ENCODE peak calls at places on chromosomes 4 and X, in nine cellular contexts. One of them, this sample, is unnamed.

GRCh38 chrX:3518870-3519269 is 172.4 kb upstream of the MXRA5 start:
- DNase-seq in renal cortical epithelial cell: peak
- DNase-seq in NT2/D1: no peak
- DNase-seq in ACHN: peak
- DNase-seq in activated CD8-positive, alpha-beta memory T cell treated with anti-CD3 and anti-CD28 coated beads for 4 hours: no peak
- DNase-seq in activated CD8-positive, alpha-beta T cell treated with anti-CD3 and anti-CD28 coated beads, Interleukin-2, amount 10 ng/mL, durations not matched to agents 7 days and 5 days: no peak
- DNase-seq in fibroblast of pulmonary artery: peak
- DNase-seq in hippocampal formation: no peak
- DNase-seq in lower lobe of right lung: no peak
- DNase-seq in this sample: no peak

GRCh38 chr4:122876456-122876855 is 45.9 kb downstream of the NUDT6 start:
- DNase-seq in activated CD8-positive, alpha-beta memory T cell treated with anti-CD3 and anti-CD28 coated beads for 4 hours: no peak
- DNase-seq in activated CD8-positive, alpha-beta T cell treated with anti-CD3 and anti-CD28 coated beads, Interleukin-2, amount 10 ng/mL, durations not matched to agents 7 days and 5 days: no peak
- DNase-seq in renal cortical epithelial cell: no peak
- DNase-seq in NT2/D1: no peak
- DNase-seq in lower lobe of right lung: no peak
- DNase-seq in fibroblast of pulmonary artery: no peak
- DNase-seq in ACHN: no peak
- DNase-seq in hippocampal formation: no peak
- DNase-seq in this sample: no peak

GRCh38 chr4:145723336-145723735 is 43.4 kb downstream of the C4orf51 start:
- DNase-seq in activated CD8-positive, alpha-beta memory T cell treated with anti-CD3 and anti-CD28 coated beads for 4 hours: no peak
- DNase-seq in activated CD8-positive, alpha-beta T cell treated with anti-CD3 and anti-CD28 coated beads, Interleukin-2, amount 10 ng/mL, durations not matched to agents 7 days and 5 days: no peak
- DNase-seq in NT2/D1: no peak
- DNase-seq in ACHN: no peak
- DNase-seq in lower lobe of right lung: no peak
- DNase-seq in hippocampal formation: no peak
- DNase-seq in renal cortical epithelial cell: no peak
- DNase-seq in fibroblast of pulmonary artery: no peak
- DNase-seq in this sample: no peak

GRCh38 chrX:56800801-56801200 is 71.8 kb downstream of the NBDY start:
- DNase-seq in fibroblast of pulmonary artery: peak
- DNase-seq in hippocampal formation: no peak
- DNase-seq in lower lobe of right lung: no peak
- DNase-seq in activated CD8-positive, alpha-beta T cell treated with anti-CD3 and anti-CD28 coated beads, Interleukin-2, amount 10 ng/mL, durations not matched to agents 7 days and 5 days: peak
- DNase-seq in ACHN: no peak
- DNase-seq in renal cortical epithelial cell: no peak
- DNase-seq in activated CD8-positive, alpha-beta memory T cell treated with anti-CD3 and anti-CD28 coated beads for 4 hours: no peak
- DNase-seq in NT2/D1: no peak
- DNase-seq in this sample: no peak

GRCh38 chr4:140056015-140056414 is 98.0 kb downstream of the MAML3 start:
- DNase-seq in activated CD8-positive, alpha-beta memory T cell treated with anti-CD3 and anti-CD28 coated beads for 4 hours: no peak
- DNase-seq in NT2/D1: no peak
- DNase-seq in fibroblast of pulmonary artery: no peak
- DNase-seq in renal cortical epithelial cell: no peak
- DNase-seq in lower lobe of right lung: no peak
- DNase-seq in activated CD8-positive, alpha-beta T cell treated with anti-CD3 and anti-CD28 coated beads, Interleukin-2, amount 10 ng/mL, durations not matched to agents 7 days and 5 days: no peak
- DNase-seq in ACHN: no peak
- DNase-seq in hippocampal formation: no peak
- DNase-seq in this sample: no peak

GRCh38 chrX:20571611-20572010 is 304.9 kb upstream of the RPS6KA3 start:
- DNase-seq in hippocampal formation: no peak
- DNase-seq in NT2/D1: no peak
- DNase-seq in activated CD8-positive, alpha-beta T cell treated with anti-CD3 and anti-CD28 coated beads, Interleukin-2, amount 10 ng/mL, durations not matched to agents 7 days and 5 days: no peak
- DNase-seq in activated CD8-positive, alpha-beta memory T cell treated with anti-CD3 and anti-CD28 coated beads for 4 hours: no peak
- DNase-seq in fibroblast of pulmonary artery: peak
- DNase-seq in renal cortical epithelial cell: peak
- DNase-seq in ACHN: no peak
- DNase-seq in lower lobe of right lung: no peak
- DNase-seq in this sample: no peak

GRCh38 chr4:96913437-96914075 is 1073.7 kb downstream of the PDHA2 start:
- DNase-seq in activated CD8-positive, alpha-beta memory T cell treated with anti-CD3 and anti-CD28 coated beads for 4 hours: no peak
- DNase-seq in lower lobe of right lung: no peak
- DNase-seq in ACHN: no peak
- DNase-seq in renal cortical epithelial cell: no peak
- DNase-seq in hippocampal formation: no peak
- DNase-seq in activated CD8-positive, alpha-beta T cell treated with anti-CD3 and anti-CD28 coated beads, Interleukin-2, amount 10 ng/mL, durations not matched to agents 7 days and 5 days: no peak
- DNase-seq in NT2/D1: no peak
- DNase-seq in fibroblast of pulmonary artery: peak
- DNase-seq in this sample: no peak

GRCh38 chr4:7297374-7297773 is 105.0 kb downstream of the SORCS2 start:
- DNase-seq in activated CD8-positive, alpha-beta T cell treated with anti-CD3 and anti-CD28 coated beads, Interleukin-2, amount 10 ng/mL, durations not matched to agents 7 days and 5 days: no peak
- DNase-seq in lower lobe of right lung: no peak
- DNase-seq in renal cortical epithelial cell: no peak
- DNase-seq in hippocampal formation: no peak
- DNase-seq in activated CD8-positive, alpha-beta memory T cell treated with anti-CD3 and anti-CD28 coated beads for 4 hours: no peak
- DNase-seq in ACHN: no peak
- DNase-seq in NT2/D1: no peak
- DNase-seq in fibroblast of pulmonary artery: no peak
- DNase-seq in this sample: no peak

GRCh38 chr4:10565166-10565780 is 108.0 kb upstream of the ZNF518B start:
- DNase-seq in activated CD8-positive, alpha-beta memory T cell treated with anti-CD3 and anti-CD28 coated beads for 4 hours: no peak
- DNase-seq in fibroblast of pulmonary artery: no peak
- DNase-seq in ACHN: no peak
- DNase-seq in NT2/D1: no peak
- DNase-seq in renal cortical epithelial cell: no peak
- DNase-seq in activated CD8-positive, alpha-beta T cell treated with anti-CD3 and anti-CD28 coated beads, Interleukin-2, amount 10 ng/mL, durations not matched to agents 7 days and 5 days: no peak
- DNase-seq in lower lobe of right lung: no peak
- DNase-seq in hippocampal formation: no peak
- DNase-seq in this sample: no peak

GRCh38 chr4:168575473-168575872 is 78.6 kb downstream of the PALLD start:
- DNase-seq in activated CD8-positive, alpha-beta T cell treated with anti-CD3 and anti-CD28 coated beads, Interleukin-2, amount 10 ng/mL, durations not matched to agents 7 days and 5 days: no peak
- DNase-seq in activated CD8-positive, alpha-beta memory T cell treated with anti-CD3 and anti-CD28 coated beads for 4 hours: no peak
- DNase-seq in ACHN: no peak
- DNase-seq in NT2/D1: no peak
- DNase-seq in hippocampal formation: no peak
- DNase-seq in lower lobe of right lung: no peak
- DNase-seq in fibroblast of pulmonary artery: no peak
- DNase-seq in renal cortical epithelial cell: no peak
- DNase-seq in this sample: no peak

GRCh38 chr4:158929939-158930344 is 161.1 kb downstream of the FNIP2 start:
- DNase-seq in renal cortical epithelial cell: no peak
- DNase-seq in NT2/D1: no peak
- DNase-seq in activated CD8-positive, alpha-beta memory T cell treated with anti-CD3 and anti-CD28 coated beads for 4 hours: no peak
- DNase-seq in activated CD8-positive, alpha-beta T cell treated with anti-CD3 and anti-CD28 coated beads, Interleukin-2, amount 10 ng/mL, durations not matched to agents 7 days and 5 days: no peak
- DNase-seq in ACHN: peak
- DNase-seq in hippocampal formation: no peak
- DNase-seq in lower lobe of right lung: no peak
- DNase-seq in fibroblast of pulmonary artery: no peak
- DNase-seq in this sample: no peak

GRCh38 chrX:16239211-16239610 is 71.9 kb downstream of the MAGEB17 start:
- DNase-seq in activated CD8-positive, alpha-beta memory T cell treated with anti-CD3 and anti-CD28 coated beads for 4 hours: no peak
- DNase-seq in lower lobe of right lung: no peak
- DNase-seq in NT2/D1: no peak
- DNase-seq in renal cortical epithelial cell: peak
- DNase-seq in fibroblast of pulmonary artery: peak
- DNase-seq in hippocampal formation: no peak
- DNase-seq in activated CD8-positive, alpha-beta T cell treated with anti-CD3 and anti-CD28 coated beads, Interleukin-2, amount 10 ng/mL, durations not matched to agents 7 days and 5 days: no peak
- DNase-seq in ACHN: peak
- DNase-seq in this sample: no peak

GRCh38 chr4:13988347-13989265 is 361.1 kb upstream of the BOD1L1 start:
- DNase-seq in lower lobe of right lung: no peak
- DNase-seq in activated CD8-positive, alpha-beta memory T cell treated with anti-CD3 and anti-CD28 coated beads for 4 hours: no peak
- DNase-seq in activated CD8-positive, alpha-beta T cell treated with anti-CD3 and anti-CD28 coated beads, Interleukin-2, amount 10 ng/mL, durations not matched to agents 7 days and 5 days: no peak
- DNase-seq in NT2/D1: no peak
- DNase-seq in renal cortical epithelial cell: peak
- DNase-seq in hippocampal formation: peak
- DNase-seq in fibroblast of pulmonary artery: peak
- DNase-seq in ACHN: no peak
- DNase-seq in this sample: no peak

GRCh38 chr4:147836807-147837206 is 104.9 kb downstream of the ARHGAP10 start:
- DNase-seq in lower lobe of right lung: no peak
- DNase-seq in renal cortical epithelial cell: no peak
- DNase-seq in activated CD8-positive, alpha-beta T cell treated with anti-CD3 and anti-CD28 coated beads, Interleukin-2, amount 10 ng/mL, durations not matched to agents 7 days and 5 days: no peak
- DNase-seq in ACHN: no peak
- DNase-seq in hippocampal formation: no peak
- DNase-seq in NT2/D1: no peak
- DNase-seq in activated CD8-positive, alpha-beta memory T cell treated with anti-CD3 and anti-CD28 coated beads for 4 hours: no peak
- DNase-seq in fibroblast of pulmonary artery: no peak
- DNase-seq in this sample: no peak

GRCh38 chr4:151540728-151541437 is 131.9 kb downstream of the FHIP1A start:
- DNase-seq in lower lobe of right lung: no peak
- DNase-seq in hippocampal formation: no peak
- DNase-seq in fibroblast of pulmonary artery: peak
- DNase-seq in ACHN: peak
- DNase-seq in renal cortical epithelial cell: peak
- DNase-seq in NT2/D1: no peak
- DNase-seq in activated CD8-positive, alpha-beta memory T cell treated with anti-CD3 and anti-CD28 coated beads for 4 hours: no peak
- DNase-seq in activated CD8-positive, alpha-beta T cell treated with anti-CD3 and anti-CD28 coated beads, Interleukin-2, amount 10 ng/mL, durations not matched to agents 7 days and 5 days: no peak
- DNase-seq in this sample: no peak

This sample was measured in HAP-1.